ENCODE peak calls at places on chromosomes 5 and 9, in seven cellular contexts. J, P, U, E, F, K and T are unnamed samples.

GRCh38 chr5:1735320-1735970 is 64.2 kb downstream of the MRPL36 start:
- DNase-seq in J (peak; percentile 3), P (no peak), K (no peak), U (no peak), E (no peak), F (no peak), T (no peak)

GRCh38 chr5:54844905-54845566 is 140.4 kb downstream of the ESM1 start:
- DNase-seq in J (no peak), E (peak; percentile 32), P (no peak), U (no peak), F (peak; percentile 62), K (no peak), T (no peak)

GRCh38 chr5:61467766-61468482 is 135.9 kb downstream of the ZSWIM6 start:
- DNase-seq in E (peak; percentile 85), P (no peak), U (no peak), F (peak; percentile 43), J (no peak), K (no peak), T (no peak)

GRCh38 chr9:631596-631995 is 209.9 kb upstream of the DMRT1 start:
- DNase-seq in J (no peak), K (no peak), U (no peak), F (no peak), E (peak; percentile 73), P (no peak), T (no peak)

GRCh38 chr9:123615381-123615780 is 259.4 kb downstream of the CRB2 start:
- DNase-seq in U (no peak), E (no peak), K (peak; percentile 65), P (no peak), J (no peak), F (no peak), T (no peak)

GRCh38 chr9:100739666-100740065 is 161.8 kb downstream of the CAVIN4 start:
- DNase-seq in J (no peak), P (no peak), U (no peak), F (peak; percentile 25), K (no peak), E (no peak), T (no peak)

GRCh38 chr9:36018755-36019720 is 17.7 kb upstream of the RECK start:
- DNase-seq in P (no peak), F (no peak), U (no peak), J (no peak), E (peak; percentile 87), K (no peak), T (no peak)

GRCh38 chr5:107593009-107593408 is 77.7 kb downstream of the EFNA5 start:
- DNase-seq in J (no peak), P (no peak), F (no peak), K (no peak), E (no peak), U (no peak), T (no peak)

GRCh38 chr9:134635431-134636141 is 6.0 kb upstream of the COL5A1 start:
- DNase-seq in K (no peak), U (no peak), F (no peak), E (no peak), P (no peak), J (no peak), T (no peak)

GRCh38 chr9:109509625-109510024 is 11.5 kb upstream of the PTPN3 start:
- DNase-seq in P (no peak), J (no peak), K (no peak), E (no peak), F (no peak), U (no peak), T (no peak)

GRCh38 chr5:159826351-159827222 is 89.7 kb upstream of the ADRA1B start:
- DNase-seq in E (peak; percentile 90), U (no peak), P (no peak), K (no peak), F (peak; percentile 96), J (no peak), T (peak; percentile 81)

GRCh38 chr9:36292641-36293040 is 34.4 kb upstream of the GNE start:
- DNase-seq in U (no peak), K (no peak), J (no peak), F (no peak), P (no peak), E (no peak), T (no peak)

GRCh38 chr5:43044181-43044914 is 4.2 kb upstream of the ANXA2R start:
- DNase-seq in P (no peak), E (peak; percentile 67), F (peak; percentile 81), K (no peak), U (no peak), J (no peak), T (no peak)

GRCh38 chr5:114362977-114363721 is 1.3 kb downstream of the KCNN2 start:
- DNase-seq in K (no peak), E (no peak), J (peak; percentile 11), U (no peak), P (no peak), F (no peak), T (no peak)

GRCh38 chr9:133734600-133735414 is 3.3 kb downstream of the SARDH start:
- DNase-seq in P (no peak), U (no peak), K (peak; percentile 54), J (no peak), E (no peak), F (no peak), T (no peak)

GRCh38 chr5:82408033-82408432 is 129.9 kb upstream of the RPS23 start:
- DNase-seq in F (no peak), J (no peak), P (no peak), K (no peak), U (no peak), E (no peak), T (no peak)

GRCh38 chr5:166401391-166401790 is 1890.1 kb upstream of the WWC1 start:
- DNase-seq in P (no peak), U (no peak), J (no peak), K (no peak), F (no peak), E (no peak), T (no peak)

GRCh38 chr5:75734913-75735789 is 17.9 kb upstream of the POC5 start:
- DNase-seq in F (peak; percentile 46), J (peak; percentile 28), P (no peak), K (no peak), E (no peak), U (no peak), T (peak; percentile 77)

GRCh38 chr9:121892706-121893105 is 200.4 kb downstream of the TTLL11 start:
- DNase-seq in U (no peak), F (no peak), K (no peak), P (no peak), E (no peak), J (no peak), T (no peak)

GRCh38 chr9:138120072-138120471 is 242.5 kb downstream of the CACNA1B start:
- DNase-seq in J (no peak), F (no peak), K (no peak), E (no peak), P (no peak), U (no peak), T (no peak)
- H3K9me3 ChIP-seq in J (no peaks in the 10 kb centered on the region), F (no peaks in the 10 kb centered on the region), K (no peaks in the 10 kb centered on the region), E (peaks cover 11% of the 10 kb centered on the region), P (no peaks in the 10 kb centered on the region), U (no peaks in the 10 kb centered on the region), T (no peaks in the 10 kb centered on the region)

DNA sequence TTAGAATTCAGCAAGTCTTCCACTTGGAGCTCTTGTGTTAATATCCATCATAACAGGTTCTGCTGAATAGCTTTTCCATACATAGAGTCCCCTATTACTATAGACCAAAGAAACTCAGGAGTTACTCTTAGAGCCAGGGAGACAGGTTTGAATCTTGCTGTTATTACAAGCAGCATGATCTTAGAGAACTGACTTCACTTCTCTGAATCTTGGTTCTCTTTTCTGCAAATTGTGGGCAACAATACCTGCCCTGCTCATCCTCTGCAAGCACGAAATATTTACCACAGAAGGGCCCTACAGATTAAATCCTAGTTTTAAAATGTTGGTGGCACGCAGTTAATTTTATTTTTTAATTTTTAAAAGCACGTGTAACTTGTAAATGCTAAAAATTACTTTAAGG is 111.7 kb downstream of the TLR4 start:
- DNase-seq in F (no peak), P (no peak), J (no peak), E (no peak), K (no peak), U (no peak), T (no peak)
- H3K27ac ChIP-seq in F (no peak overlapping the region), P (no peak overlapping the region), J (no peak overlapping the region), E (no peak overlapping the region), K (no peak overlapping the region), U (no peak overlapping the region), T (no peak overlapping the region)

GRCh38 chr5:179113945-179114641 is 53.9 kb downstream of the ZNF354C start:
- DNase-seq in J (no peak), F (no peak), P (no peak), E (no peak), U (no peak), K (peak; percentile 79), T (no peak)

GRCh38 chr5:179113143-179113530 is 53.0 kb downstream of the ZNF354C start:
- DNase-seq in U (no peak), E (no peak), F (no peak), K (peak; percentile 27), P (no peak), J (no peak), T (no peak)

GRCh38 chr5:179115307-179115706 is 55.1 kb downstream of the ZNF354C start:
- DNase-seq in P (no peak), K (peak; percentile 2), J (no peak), E (no peak), U (no peak), F (no peak), T (no peak)

GRCh38 chr5:179115845-179116524 is 55.8 kb downstream of the ZNF354C start:
- DNase-seq in F (no peak), P (no peak), K (peak; percentile 70), J (no peak), U (no peak), E (no peak), T (no peak)

DNA sequence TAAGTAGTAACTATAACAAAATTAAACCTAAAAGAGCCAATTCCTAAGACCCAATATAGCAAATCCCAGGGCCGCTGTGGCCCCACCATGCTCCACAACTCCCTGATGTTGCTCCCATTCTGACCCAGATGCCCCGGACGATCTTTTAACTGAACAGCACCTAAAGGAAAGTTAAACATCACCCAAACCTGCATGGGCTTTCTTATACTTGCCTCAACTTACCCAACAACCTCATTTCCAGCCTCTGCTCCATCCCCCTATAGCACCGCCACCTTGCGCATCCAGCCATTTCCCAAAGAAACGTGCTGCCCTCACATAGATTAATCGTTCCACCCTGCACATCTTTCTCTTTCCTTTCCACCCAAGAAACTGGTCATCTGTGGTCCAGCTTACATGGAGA is 54.6 kb downstream of the ZNF354C start:
- DNase-seq in F (no peak), E (no peak), P (no peak), U (no peak), J (no peak), K (peak; percentile 76), T (no peak)
- H3K9me3 ChIP-seq in F (no peaks in the 10 kb centered on the region), E (peaks cover 9% of the 10 kb centered on the region), P (peaks cover 73% of the 10 kb centered on the region), U (peaks cover 5% of the 10 kb centered on the region), J (no peaks in the 10 kb centered on the region), K (no peaks in the 10 kb centered on the region), T (no peaks in the 10 kb centered on the region)

GRCh38 chr5:97501965-97502305 is 318.9 kb upstream of the RIOK2 start:
- DNase-seq in P (no peak), E (peak; percentile 47), K (no peak), F (peak; percentile 60), J (no peak), U (no peak), T (no peak)

GRCh38 chr5:97498657-97499056 is 315.6 kb upstream of the RIOK2 start:
- DNase-seq in J (no peak), E (no peak), P (no peak), U (no peak), F (no peak), K (no peak), T (no peak)

GRCh38 chr5:97501286-97501964 is 318.4 kb upstream of the RIOK2 start:
- DNase-seq in K (no peak), U (no peak), E (peak; percentile 46), F (peak; percentile 39), P (no peak), J (no peak), T (no peak)

GRCh38 chr5:97496037-97496436 is 313.0 kb upstream of the RIOK2 start:
- DNase-seq in U (no peak), P (no peak), J (no peak), E (no peak), F (no peak), K (no peak), T (no peak)

GRCh38 chr5:97499605-97500004 is 316.6 kb upstream of the RIOK2 start:
- DNase-seq in U (no peak), J (no peak), E (peak; percentile 18), K (no peak), F (no peak), P (no peak), T (no peak)
- H3K27ac ChIP-seq in U (no peak overlapping the region), J (no peak overlapping the region), E (no peak overlapping the region), K (no peak overlapping the region), F (no peak overlapping the region), P (no peak overlapping the region), T (no peak overlapping the region)